ENCODE peak calls at places on chromosomes 2 and 18, in five cellular contexts. E is Karpas-422, N is OCI-LY7, B is IMR-90, V is astrocyte. I is an unnamed sample. For H3K4me1, the result is how much of the 10 kb centered on the place peaks cover.

GRCh38 chr18:37607281-37607680 is 41.7 kb upstream of the CELF4 start:
- DNase-seq in E (no peak), N (no peak), B (no peak), V (no peak), I (no peak)

GRCh38 chr2:35973132-35973736 is 382.3 kb upstream of the CRIM1 start:
- DNase-seq in E (no peak), N (peak), B (peak), V (peak), I (no peak)

GRCh38 chr2:12733846-12734245 is 17.1 kb downstream of the TRIB2 start:
- DNase-seq in E (no peak), N (no peak), B (no peak), V (no peak), I (no peak)

GRCh38 chr2:96690306-96691021 is 47.9 kb downstream of the FER1L5 start:
- DNase-seq in E (no peak), N (no peak), B (no peak), V (no peak), I (no peak)

GRCh38 chr2:121071058-121071504 is 213.9 kb downstream of the TFCP2L1 start:
- DNase-seq in E (peak), N (peak), B (peak), V (no peak), I (peak)

GRCh38 chr18:55246278-55246677 is 287.0 kb upstream of the CCDC68 start:
- DNase-seq in E (no peak), N (no peak), B (no peak), V (no peak), I (no peak)

GRCh38 chr2:184004289-184004944 is 593.9 kb upstream of the ZNF804A start:
- DNase-seq in E (no peak), N (no peak), B (no peak), V (peak), I (no peak)

GRCh38 chr2:118970396-118971135 is 28.6 kb downstream of the MARCO start:
- DNase-seq in E (no peak), N (no peak), B (no peak), V (no peak), I (no peak)

GRCh38 chr2:196278491-196278911 is 107.1 kb upstream of the STK17B start:
- DNase-seq in E (no peak), N (no peak), B (peak), V (peak), I (peak)

GRCh38 chr2:224369028-224369632 is 32.8 kb downstream of the FAM124B start:
- DNase-seq in E (peak), N (peak), B (peak), V (no peak), I (no peak)

GRCh38 chr2:28318023-28318422 is 74.6 kb upstream of the FOSL2 start:
- DNase-seq in E (no peak), N (no peak), B (no peak), V (no peak), I (no peak)

GRCh38 chr2:188701836-188702235 is 272.3 kb upstream of the COL3A1 start:
- DNase-seq in E (no peak), N (no peak), B (peak), V (peak), I (no peak)

GRCh38 chr2:191244350-191244749 is 854 bp upstream of the MYO1B start:
- DNase-seq in E (no peak), N (no peak), B (no peak), V (no peak), I (no peak)

GRCh38 chr2:186325827-186326535 is 160.1 kb upstream of the ZC3H15 start:
- DNase-seq in E (peak), N (no peak), B (no peak), V (no peak), I (no peak)

GRCh38 chr2:172823451-172823850 is 87.8 kb downstream of the RAPGEF4 start:
- DNase-seq in E (no peak), N (no peak), B (no peak), V (no peak), I (no peak)

GRCh38 chr2:74066491-74067203 is 81.1 kb downstream of the BOLA3 start:
- DNase-seq in E (no peak), N (no peak), B (no peak), V (no peak), I (no peak)

GRCh38 chr2:22359020-22359672 is 1025.8 kb upstream of the KLHL29 start:
- DNase-seq in E (no peak), N (no peak), B (no peak), V (no peak), I (no peak)

GRCh38 chr2:11203480-11203879 is 48.2 kb downstream of the SLC66A3 start:
- DNase-seq in E (no peak), N (no peak), B (peak), V (peak), I (peak)

GRCh38 chr2:149716687-149717086 is 129.1 kb upstream of the MMADHC start:
- DNase-seq in E (no peak), N (no peak), B (no peak), V (peak), I (no peak)

GRCh38 chr2:74399785-74400184 is 19.7 kb upstream of the DCTN1 start:
- DNase-seq in E (peak), N (peak), B (peak), V (no peak), I (peak)

GRCh38 chr2:175834472-175834871 is 167.6 kb downstream of the LNPK start:
- DNase-seq in E (no peak), N (no peak), B (no peak), V (no peak), I (no peak)

GRCh38 chr2:18180031-18180610 is 301.7 kb downstream of the KCNS3 start:
- DNase-seq in E (no peak), N (no peak), B (no peak), V (no peak), I (no peak)

GRCh38 chr18:36638224-36638623 is 190.6 kb downstream of the TPGS2 start:
- DNase-seq in E (no peak), N (no peak), B (no peak), V (no peak), I (no peak)

GRCh38 chr18:48032876-48033769 is 102.7 kb upstream of the SMAD2 start:
- DNase-seq in E (no peak), N (no peak), B (peak), V (peak), I (peak)

GRCh38 chr2:171482877-171483276 is 39.4 kb upstream of the CYBRD1 start:
- DNase-seq in E (no peak), N (no peak), B (peak), V (peak), I (no peak)

GRCh38 chr2:11681722-11682589 is 12.0 kb upstream of the NTSR2 start:
- DNase-seq in E (peak), N (peak), B (no peak), V (no peak), I (peak)

DNA sequence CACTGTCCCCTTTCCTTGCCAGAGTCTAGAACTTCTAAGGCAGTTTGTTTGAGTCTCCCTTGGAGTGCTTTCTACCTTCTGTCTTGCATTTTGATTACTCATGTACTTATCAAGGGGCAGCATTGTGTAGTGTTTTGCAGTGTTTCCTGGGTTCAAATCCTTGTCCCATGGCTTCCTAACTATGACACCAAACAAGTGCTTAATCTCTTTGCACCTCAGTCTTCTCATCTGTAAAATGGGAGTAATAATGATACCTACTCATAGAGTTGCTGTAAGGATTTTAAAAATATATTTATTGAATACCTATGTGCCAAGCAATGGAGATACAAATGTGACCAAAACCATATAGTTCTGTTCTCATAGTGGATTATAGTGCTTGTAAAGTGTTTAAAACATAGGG is 105.5 kb upstream of the PKDCC start:
- DNase-seq in E (no peak), N (no peak), B (no peak), V (no peak), I (no peak)
- H3K4me1 ChIP-seq in E (under half), N (under half), B (under half), V (under half), I (under half)

DNA sequence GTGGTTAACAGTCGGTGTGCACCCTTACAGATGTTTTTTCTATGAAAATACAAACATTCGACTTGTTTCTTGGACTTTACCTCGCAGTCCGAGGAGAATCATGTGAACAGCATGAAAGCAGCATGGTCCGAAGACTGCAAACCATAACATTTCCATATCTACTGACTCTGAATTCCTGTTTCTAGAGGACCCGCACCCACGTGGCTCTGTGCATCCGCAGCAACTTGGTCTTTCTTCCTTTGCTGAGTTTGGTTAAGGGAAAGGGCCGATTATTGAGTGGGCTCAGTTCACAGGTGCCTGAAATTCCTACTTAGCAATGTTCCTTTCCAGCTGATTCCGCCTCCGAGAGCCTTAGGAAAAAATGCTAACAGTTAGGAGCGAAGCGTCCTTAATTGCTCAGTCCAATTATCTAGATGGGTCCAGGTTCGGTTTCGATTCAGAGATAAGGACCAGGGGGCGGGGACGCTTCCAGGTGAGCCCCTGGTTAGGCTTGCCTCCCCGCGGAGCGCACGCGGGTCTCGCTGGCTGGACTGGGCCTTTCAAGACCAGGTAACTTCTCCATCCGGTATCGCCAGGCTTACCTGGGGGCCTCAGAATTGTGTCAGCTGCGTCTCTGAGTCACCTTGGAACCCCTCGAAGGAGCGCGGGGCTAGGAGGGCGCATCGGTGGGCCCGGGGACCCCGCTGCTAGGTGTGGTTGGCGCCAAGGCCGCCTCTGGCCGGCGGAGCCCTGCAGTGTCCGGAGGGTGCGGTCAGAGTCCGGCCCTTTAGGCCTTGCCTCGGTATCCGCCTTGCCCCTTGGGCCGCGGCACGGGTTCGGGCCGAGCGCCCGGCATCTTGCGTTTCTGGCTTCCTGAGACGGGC is 1.1 kb upstream of the B3GNT2 start:
- DNase-seq in E (no peak), N (no peak), B (no peak), V (no peak), I (no peak)
- H2AFZ ChIP-seq in E (peak), N (peak), B (peak), V (peak), I (peak)

GRCh38 chr18:23756590-23757540 is 67.6 kb downstream of the LAMA3 start:
- DNase-seq in E (no peak), N (no peak), B (no peak), V (no peak), I (no peak)
- H3K27ac ChIP-seq in E (no peak), N (no peak), B (no peak), V (no peak), I (no peak)

DNA sequence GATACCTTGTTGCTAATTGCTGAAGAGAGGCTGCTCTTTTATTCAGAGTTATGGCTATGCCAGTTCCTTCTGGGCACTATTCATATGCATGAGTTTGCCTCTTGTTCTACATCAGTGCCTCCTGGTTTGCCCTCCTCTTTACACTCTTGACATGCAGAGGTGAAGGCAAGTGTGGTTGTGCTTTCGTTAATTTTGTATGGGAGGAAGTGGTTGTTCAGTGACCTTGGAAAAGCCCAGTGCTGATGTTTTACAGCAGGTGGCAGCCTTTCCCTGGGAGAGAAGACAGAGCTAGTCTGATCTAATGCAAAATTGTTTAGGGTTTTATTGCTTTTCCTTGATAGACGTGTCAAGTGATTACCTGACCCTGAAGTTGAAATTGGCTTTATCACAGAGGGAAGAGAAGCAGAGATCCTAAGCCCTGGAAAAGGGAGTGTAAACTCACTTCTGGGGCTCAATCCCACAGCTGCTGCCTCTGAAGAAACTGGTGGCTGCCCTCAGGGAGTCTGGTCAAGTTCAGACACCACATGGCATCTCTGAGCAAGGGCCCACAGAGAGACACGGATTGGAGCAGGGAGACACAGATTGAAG is 30.5 kb upstream of the VPS54 start:
- DNase-seq in E (peak), N (peak), B (peak), V (peak), I (peak)
- H3K4me1 ChIP-seq in E (under half), N (half or more), B (under half), V (under half), I (under half)

DNA sequence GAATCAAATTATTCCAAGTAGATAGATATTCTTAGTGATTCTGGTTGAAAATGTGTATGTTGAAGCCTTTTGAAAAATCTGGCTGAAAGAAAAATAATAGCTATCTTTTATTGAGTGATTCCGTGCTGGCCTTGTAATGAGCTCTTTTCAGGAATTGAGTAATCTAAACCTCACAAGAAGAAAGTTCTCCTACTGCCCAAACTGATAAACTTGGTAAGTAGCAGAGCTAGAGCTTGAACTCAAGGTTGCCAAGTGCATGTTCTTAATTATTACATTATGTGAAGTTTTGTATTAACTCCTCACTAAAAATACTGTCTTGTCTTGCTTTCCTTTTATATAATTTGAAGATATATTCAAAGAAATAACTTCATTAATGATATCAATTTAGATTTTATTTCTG is 1.6 kb upstream of the PPP1R1C start:
- DNase-seq in E (no peak), N (no peak), B (no peak), V (no peak), I (no peak)
- H2AFZ ChIP-seq in E (no peak), N (no peak), B (no peak), V (no peak), I (no peak)

GRCh38 chr2:43758738-43759137 is 15.1 kb upstream of the DYNC2LI1 start:
- DNase-seq in E (no peak), N (no peak), B (no peak), V (peak), I (no peak)
- H3K27ac ChIP-seq in E (no peak), N (no peak), B (peak), V (peak), I (peak)

GRCh38 chr2:240988571-240989271 is 9.7 kb upstream of the SNED1 start:
- DNase-seq in E (no peak), N (no peak), B (no peak), V (no peak), I (no peak)
- H3K4me1 ChIP-seq in E (under half), N (under half), B (under half), V (under half), I (under half)

DNA sequence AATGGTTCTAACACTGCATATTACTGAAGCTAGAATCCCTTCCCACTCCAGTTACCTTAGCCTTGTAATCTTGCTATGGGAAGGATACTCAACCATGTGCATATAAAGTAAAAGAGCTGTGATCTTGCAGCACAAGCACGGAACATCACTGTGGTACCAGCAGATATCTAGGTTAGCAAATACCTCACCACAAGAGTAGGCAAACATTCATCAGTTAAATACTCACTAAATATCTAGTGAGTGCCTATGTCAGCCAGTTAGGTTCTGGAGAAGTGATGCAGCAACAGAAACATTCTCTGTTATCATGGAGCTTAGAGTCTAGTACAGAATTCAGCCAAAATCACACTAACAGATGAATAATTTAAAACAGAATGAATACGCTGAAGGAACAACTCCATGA is 349.6 kb upstream of the UBE2E3 start:
- DNase-seq in E (no peak), N (no peak), B (peak), V (peak), I (peak)
- H2AFZ ChIP-seq in E (no peak), N (no peak), B (no peak), V (no peak), I (no peak)

DNA sequence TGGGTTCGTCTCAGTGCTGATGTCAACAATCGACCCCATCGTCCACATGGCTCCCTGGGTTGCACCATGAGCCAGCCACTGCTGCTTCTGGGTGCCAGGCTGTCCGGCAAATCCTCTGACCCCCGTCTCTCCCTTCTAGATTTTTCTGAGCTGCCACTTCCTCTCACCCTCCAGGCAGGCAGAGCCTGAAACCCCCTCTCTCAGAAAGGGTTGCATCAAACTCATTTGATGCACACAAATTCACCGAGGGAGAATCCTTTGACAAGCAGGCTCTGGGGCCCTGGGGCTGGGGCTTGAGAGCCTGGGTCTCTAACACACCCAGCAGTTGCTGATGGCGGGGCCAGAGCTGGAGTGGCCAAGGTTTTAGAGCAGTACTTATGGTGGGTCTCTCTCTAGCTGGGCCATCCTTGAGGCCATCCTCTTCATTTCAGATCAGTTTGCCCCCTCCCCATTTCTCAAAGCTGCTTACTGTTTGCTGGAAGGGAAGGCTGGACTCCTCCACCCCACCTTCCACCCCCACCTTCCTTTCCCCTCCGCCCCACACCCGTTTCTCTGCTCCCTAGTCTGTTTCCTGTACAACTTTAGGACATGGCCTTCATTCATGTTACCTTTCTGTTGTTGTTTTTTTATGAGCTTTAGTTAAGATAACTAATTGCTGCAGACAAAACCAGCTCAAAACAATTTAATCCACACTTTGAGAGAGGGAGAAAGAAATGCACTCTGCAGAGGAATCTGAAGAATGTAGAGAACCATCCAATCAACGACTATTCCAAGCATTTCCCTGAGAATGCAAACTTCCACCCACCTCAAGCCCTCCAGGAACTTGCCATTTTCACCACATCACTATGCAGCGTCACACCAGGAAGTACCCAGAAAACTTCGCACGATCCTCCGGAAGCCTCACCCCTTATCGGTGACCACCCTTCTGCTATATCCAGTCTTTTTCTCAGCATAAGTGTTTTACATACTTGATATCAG is 69.5 kb downstream of the ARL4C start:
- DNase-seq in E (peak), N (peak), B (peak), V (peak), I (peak)
- H3K27ac ChIP-seq in E (no peak), N (peak), B (peak), V (peak), I (peak)